ENCODE peak calls at places on chromosomes 12 and 14, in four cellular contexts. L is OCI-LY7, K is ovary, G is Panc1. I is an unnamed sample.

GRCh38 chr12:67797316-67797741 is 148.8 kb downstream of the DYRK2 start:
- DNase-seq in L (no peak), K (no peak), G (no peak), I (no peak)

GRCh38 chr14:105481886-105482454 is 4.7 kb upstream of the CRIP1 start:
- DNase-seq in K (peak), L (peak), G (no peak), I (peak)

GRCh38 chr12:56007892-56008471 is 10.9 kb downstream of the SUOX start:
- DNase-seq in K (peak), G (no peak), L (no peak), I (no peak)

GRCh38 chr14:75279739-75280447 is 1.3 kb downstream of the FOS start:
- DNase-seq in K (peak), G (no peak), L (no peak), I (no peak)

GRCh38 chr12:132475304-132476037 is 14.5 kb upstream of the FBRSL1 start:
- DNase-seq in G (no peak), K (no peak), L (peak), I (no peak)

GRCh38 chr14:64973026-64973442 is 898 bp upstream of the RAB15 start:
- DNase-seq in K (no peak), G (no peak), L (no peak), I (no peak)

GRCh38 chr14:90757452-90757851 is 58.8 kb downstream of the TTC7B start:
- DNase-seq in G (no peak), L (no peak), K (no peak), I (no peak)

GRCh38 chr12:109728921-109729836 is 15.6 kb downstream of the FAM222A start:
- DNase-seq in G (no peak), L (no peak), K (no peak), I (no peak)

GRCh38 chr12:131991816-131992430 is 42.2 kb downstream of the EP400 start:
- DNase-seq in L (no peak), G (no peak), K (no peak), I (no peak)

GRCh38 chr14:104893435-104894207 is 28.6 kb downstream of the CEP170B start:
- DNase-seq in G (no peak), K (peak), L (peak), I (no peak)

GRCh38 chr12:65656904-65657351 is 167.4 kb upstream of the HMGA2 start:
- DNase-seq in G (peak), K (no peak), L (no peak), I (peak)

GRCh38 chr12:82057770-82058169 is 298.6 kb upstream of the PPFIA2 start:
- DNase-seq in K (no peak), L (no peak), G (no peak), I (no peak)

GRCh38 chr12:39872425-39872824 is 233.5 kb downstream of the SLC2A13 start:
- DNase-seq in K (no peak), L (no peak), G (no peak), I (no peak)

GRCh38 chr12:117994551-117995438 is 21.7 kb upstream of the RFC5 start:
- DNase-seq in G (no peak), L (no peak), K (no peak), I (no peak)

GRCh38 chr12:6230321-6231110 is 30.3 kb downstream of the CD9 start:
- DNase-seq in K (no peak), G (no peak), L (peak), I (no peak)

GRCh38 chr12:124496584-124496983 is 70.8 kb downstream of the NCOR2 start:
- DNase-seq in K (no peak), L (peak), G (no peak), I (no peak)

GRCh38 chr12:65720136-65720535 is 104.1 kb upstream of the HMGA2 start:
- DNase-seq in G (no peak), L (no peak), K (no peak), I (no peak)

GRCh38 chr12:116265361-116266128 is 11.9 kb downstream of the MED13L start:
- DNase-seq in K (no peak), G (no peak), L (no peak), I (no peak)

GRCh38 chr12:52945389-52946232 is 3.3 kb upstream of the KRT18 start:
- DNase-seq in L (no peak), G (no peak), K (no peak), I (peak)

GRCh38 chr12:106223485-106224391 is 24.1 kb downstream of the CKAP4 start:
- DNase-seq in L (peak), K (peak), G (peak), I (no peak)

GRCh38 chr14:54182419-54183040 is 214.3 kb upstream of the CDKN3 start:
- DNase-seq in L (no peak), K (no peak), G (no peak), I (no peak)

GRCh38 chr14:64939817-64940190 is 2.7 kb downstream of the GPX2 start:
- DNase-seq in G (no peak), K (no peak), L (no peak), I (no peak)

GRCh38 chr14:34322940-34323418 is 139.1 kb downstream of the SPTSSA start:
- DNase-seq in K (no peak), L (peak), G (no peak), I (peak)

GRCh38 chr14:22718091-22718490 is 48.4 kb upstream of the OXA1L start:
- DNase-seq in L (no peak), K (no peak), G (no peak), I (no peak)

GRCh38 chr14:22715186-22715812 is 51.2 kb upstream of the OXA1L start:
- DNase-seq in L (no peak), G (no peak), K (no peak), I (no peak)

GRCh38 chr14:22715890-22716289 is 50.6 kb upstream of the OXA1L start:
- DNase-seq in K (no peak), L (no peak), G (no peak), I (no peak)

DNA sequence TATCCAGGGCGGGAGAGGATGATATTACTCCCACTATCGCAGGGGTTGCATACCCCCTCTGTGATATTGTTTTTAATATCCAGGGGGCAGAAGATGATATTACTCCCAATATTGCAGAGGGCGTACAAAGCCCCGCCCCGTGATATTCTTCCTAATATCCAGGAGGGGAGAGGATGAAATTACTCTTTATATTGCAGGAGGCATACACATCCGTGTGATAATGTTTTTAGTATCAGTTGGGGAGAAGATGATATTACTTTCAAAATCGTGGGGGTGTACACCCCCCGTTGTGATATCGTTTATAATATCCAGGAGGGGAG is 52.9 kb upstream of the OXA1L start:
- DNase-seq in L (no peak), K (no peak), G (no peak), I (no peak)
- H3K4me3 ChIP-seq in L (peak), K (no peak), G (peak), I (no peak)

DNA sequence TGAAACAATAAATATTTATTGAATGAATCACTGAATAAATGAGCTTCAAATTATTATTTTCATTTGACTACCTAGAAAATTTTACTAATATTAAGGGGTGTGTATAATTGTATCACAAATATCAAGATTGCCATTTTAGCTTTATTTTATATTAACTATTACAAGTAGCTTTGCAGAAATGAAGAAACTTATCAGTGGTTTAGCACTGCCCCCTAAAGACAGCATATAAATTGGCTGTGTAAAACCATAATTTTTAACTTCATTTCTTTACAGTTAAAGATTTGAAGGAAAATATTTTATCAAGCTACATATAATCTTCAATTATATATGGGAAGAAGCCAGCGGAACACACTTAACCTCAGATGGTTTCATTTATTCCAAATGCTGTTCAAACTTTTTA is 11.4 kb downstream of the GARIN6 start:
- DNase-seq in K (no peak), L (peak), G (no peak), I (no peak)
- TF ChIP-seq CTCF in K (no peak), L (peak), G (peak), I (peak)

GRCh38 chr12:14171111-14171510 is 189.7 kb upstream of the GRIN2B start:
- DNase-seq in G (no peak), L (peak), K (no peak), I (no peak)
- H3K27ac ChIP-seq in G (no peak), L (peak), K (no peak), I (no peak)

GRCh38 chr12:30792648-30793499 is 38.1 kb upstream of the CAPRIN2 start:
- DNase-seq in G (peak), L (no peak), K (no peak), I (no peak)
- H3K4me3 ChIP-seq in G (peak), L (no peak), K (no peak), I (no peak)

DNA sequence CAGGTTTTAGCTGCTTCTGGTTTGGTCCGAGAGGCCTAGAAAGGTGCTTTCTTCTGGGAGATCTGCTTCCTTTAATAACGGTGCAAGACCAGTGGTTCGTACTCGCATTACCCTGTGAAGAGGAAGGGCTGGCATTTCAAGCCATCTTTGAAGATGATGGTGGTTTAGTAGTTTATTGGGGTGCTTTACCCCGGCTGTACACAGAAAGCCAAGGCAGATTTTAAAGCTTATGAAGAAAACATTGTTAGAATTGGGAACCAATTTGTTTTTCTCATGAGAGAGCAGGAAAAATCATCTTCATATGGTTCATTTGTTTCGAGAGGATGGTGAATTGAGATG is 3.6 kb downstream of the CCND2 start:
- DNase-seq in L (no peak), K (no peak), G (no peak), I (no peak)
- TF ChIP-seq CTCF in L (peak), K (no peak), G (peak), I (no peak)